ENCODE peak calls at places on chromosomes 7 and 10, in four cellular contexts. T is neuronal stem cell, A is substantia nigra, H is fibroblast of mammary gland. S is an unnamed sample.

GRCh38 chr7:29189743-29190201 is 4.8 kb upstream of the CHN2 start:
- DNase-seq in A (peak), H (peak), T (peak), S (no peak)

GRCh38 chr10:5501976-5502902 is 2.9 kb upstream of the CALML5 start:
- DNase-seq in T (no peak), A (no peak), H (no peak), S (no peak)

GRCh38 chr10:60043561-60043960 is 137.2 kb upstream of the CCDC6 start:
- DNase-seq in T (no peak), A (no peak), H (no peak), S (no peak)

GRCh38 chr7:1749351-1749863 is 79.3 kb downstream of the ELFN1 start:
- DNase-seq in A (no peak), H (no peak), T (no peak), S (no peak)

GRCh38 chr10:32253300-32253699 is 93.7 kb downstream of the EPC1 start:
- DNase-seq in A (no peak), H (peak), T (no peak), S (no peak)

GRCh38 chr7:155342313-155342712 is 44.6 kb downstream of the INSIG1 start:
- DNase-seq in H (no peak), A (no peak), T (no peak), S (no peak)

GRCh38 chr10:28897617-28898464 is 220.5 kb downstream of the BAMBI start:
- DNase-seq in T (peak), A (peak), H (no peak), S (no peak)

GRCh38 chr10:80186364-80187012 is 18.8 kb downstream of the ANXA11 start:
- DNase-seq in A (no peak), T (no peak), H (peak), S (no peak)

GRCh38 chr7:123494193-123494796 is 40.1 kb downstream of the IQUB start:
- DNase-seq in A (no peak), H (peak), T (no peak), S (no peak)

GRCh38 chr7:56447864-56448693 is 331.9 kb upstream of the NUPR2 start:
- DNase-seq in H (peak), T (no peak), A (peak), S (no peak)

GRCh38 chr7:102286237-102287081 is at the start of gene SH2B2:
- DNase-seq in H (peak), T (peak), A (peak), S (peak)

GRCh38 chr7:100568936-100569844 is 4.5 kb downstream of the SAP25 start:
- DNase-seq in A (peak), H (peak), T (peak), S (peak)

GRCh38 chr7:111089822-111090426 is 1.0 kb upstream of the LRRN3 start:
- DNase-seq in A (no peak), T (no peak), H (peak), S (no peak)

GRCh38 chr7:83925860-83926259 is 268.7 kb downstream of the SEMA3A start:
- DNase-seq in T (no peak), A (no peak), H (peak), S (no peak)

GRCh38 chr7:19915596-19915995 is 142.2 kb upstream of the TMEM196 start:
- DNase-seq in T (no peak), A (no peak), H (no peak), S (no peak)

GRCh38 chr10:109114578-109114977 is 808.7 kb downstream of the XPNPEP1 start:
- DNase-seq in A (no peak), T (no peak), H (no peak), S (no peak)

GRCh38 chr10:33155720-33156638 is 178.5 kb downstream of the NRP1 start:
- DNase-seq in A (no peak), H (peak), T (no peak), S (no peak)

GRCh38 chr7:65798111-65799075 is 74.5 kb upstream of the VKORC1L1 start:
- DNase-seq in H (peak), A (no peak), T (no peak), S (no peak)

GRCh38 chr10:102632394-102633062 is 11.8 kb upstream of the TRIM8 start:
- DNase-seq in T (no peak), H (peak), A (no peak), S (no peak)

GRCh38 chr10:86711957-86712708 is 43.8 kb downstream of the LDB3 start:
- DNase-seq in T (peak), H (peak), A (peak), S (peak)

GRCh38 chr7:30160329-30160728 is 25.5 kb downstream of the MTURN start:
- DNase-seq in H (no peak), A (no peak), T (no peak), S (no peak)

GRCh38 chr7:46774515-46774914 is 807.4 kb downstream of the TNS3 start:
- DNase-seq in H (peak), T (no peak), A (no peak), S (no peak)

GRCh38 chr10:10782603-10783002 is 235.1 kb upstream of the CELF2 start:
- DNase-seq in T (no peak), A (no peak), H (peak), S (no peak)

GRCh38 chr10:30783939-30784500 is 154.5 kb upstream of the LYZL2 start:
- DNase-seq in A (peak), H (peak), T (peak), S (peak)

GRCh38 chr10:80996615-80997193 is 459.0 kb downstream of the SH2D4B start:
- DNase-seq in T (no peak), A (no peak), H (no peak), S (no peak)

GRCh38 chr10:5976689-5977470 is 463 bp downstream of the IL15RA start:
- DNase-seq in A (no peak), H (peak), T (no peak), S (peak)

GRCh38 chr10:35462491-35462934 is 126.2 kb downstream of the CCNY start:
- DNase-seq in H (no peak), T (peak), A (peak), S (no peak)

GRCh38 chr10:33193867-33194521 is 140.5 kb downstream of the NRP1 start:
- DNase-seq in A (no peak), H (peak), T (no peak), S (no peak)

GRCh38 chr7:1938788-1939433 is 268.8 kb downstream of the ELFN1 start:
- DNase-seq in H (peak), T (no peak), A (no peak), S (no peak)

GRCh38 chr10:44998146-44998631 is 2.5 kb upstream of the ZNF22 start:
- DNase-seq in T (no peak), H (peak), A (no peak), S (no peak)

GRCh38 chr7:34928052-34928451 is 109.2 kb downstream of the DPY19L1 start:
- DNase-seq in H (peak), A (peak), T (peak), S (no peak)

GRCh38 chr10:79081353-79082034 is 12.7 kb downstream of the ZMIZ1 start:
- DNase-seq in T (no peak), A (no peak), H (peak), S (no peak)

GRCh38 chr7:24137338-24137737 is 146.7 kb upstream of the NPY start:
- DNase-seq in A (no peak), H (no peak), T (no peak), S (no peak)

GRCh38 chr10:116201670-116202430 is 71.2 kb downstream of the GFRA1 start:
- DNase-seq in H (no peak), A (no peak), T (no peak), S (no peak)

GRCh38 chr10:31942892-31943291 is 14.3 kb upstream of the ARHGAP12 start:
- DNase-seq in H (no peak), T (no peak), A (no peak), S (no peak)

GRCh38 chr7:37310322-37311080 is 138.2 kb downstream of the ELMO1 start:
- DNase-seq in A (no peak), H (no peak), T (no peak), S (no peak)

S was measured in activated T-helper 1 cell treated with Interleukin-2 at 50 U/mL for 16 hours.